ENCODE peak calls at places on chromosomes 5 and 9, in eight cellular contexts. G is mammary epithelial cell; C is A673; O is mucosa of descending colon; M is neural progenitor cell; N is heart right ventricle; F is CD4-positive, alpha-beta T cell; W is bronchial epithelial cell. J is an unnamed sample.

GRCh38 chr9:104074876-104075275 is 19.2 kb upstream of the SMC2 start:
- DNase-seq in O (no peak), C (no peak), W (peak; percentile 63), N (no peak), F (no peak), M (no peak), G (peak; percentile 54), J (no peak)

GRCh38 chr9:100112677-100113336 is 13.8 kb downstream of the INVS start:
- DNase-seq in O (no peak), F (no peak), C (no peak), G (no peak), W (no peak), N (no peak), M (peak; percentile 5), J (no peak)

GRCh38 chr9:38333047-38333446 is 59.5 kb upstream of the ALDH1B1 start:
- DNase-seq in F (no peak), O (no peak), M (no peak), G (peak; percentile 15), W (peak; percentile 41), C (no peak), N (no peak), J (no peak)

GRCh38 chr5:153480401-153480800 is 10.1 kb upstream of the GRIA1 start:
- DNase-seq in M (no peak), C (no peak), G (peak; percentile 33), O (no peak), F (no peak), N (no peak), W (peak; percentile 31), J (no peak)

GRCh38 chr5:139268364-139269202 is 25.0 kb upstream of the MATR3 start:
- DNase-seq in W (no peak), C (no peak), M (peak; percentile 27), G (no peak), O (no peak), F (no peak), N (no peak), J (no peak)

GRCh38 chr5:42494414-42494813 is 71.2 kb downstream of the GHR start:
- DNase-seq in G (peak; percentile 29), O (no peak), F (no peak), C (no peak), N (no peak), M (no peak), W (peak; percentile 85), J (no peak)

GRCh38 chr9:113463418-113464285 is at the start of gene RGS3:
- DNase-seq in W (peak; percentile 5), G (peak; percentile 29), O (peak; percentile 89), N (peak; percentile 63), M (peak; percentile 94), F (no peak), C (peak; percentile 60), J (peak; percentile 86)

GRCh38 chr9:130986311-130986940 is 22.5 kb upstream of the LAMC3 start:
- DNase-seq in F (no peak), N (no peak), M (no peak), G (no peak), W (no peak), C (no peak), O (no peak), J (no peak)

GRCh38 chr9:38418366-38418765 is 5.9 kb downstream of the IGFBPL1 start:
- DNase-seq in N (no peak), C (no peak), W (no peak), M (no peak), F (no peak), O (no peak), G (no peak), J (no peak)

GRCh38 chr9:28801144-28801799 is 1228.0 kb upstream of the C9orf72 start:
- DNase-seq in O (no peak), F (no peak), M (no peak), C (no peak), G (peak; percentile 69), W (peak; percentile 81), N (no peak), J (no peak)

GRCh38 chr5:157116483-157116954 is 7.7 kb upstream of the HAVCR2 start:
- DNase-seq in N (no peak), O (no peak), G (no peak), M (no peak), C (no peak), W (no peak), F (no peak), J (no peak)

GRCh38 chr9:86854898-86855523 is 92.3 kb downstream of the GAS1 start:
- DNase-seq in N (no peak), C (peak; percentile 64), M (peak; percentile 94), F (no peak), O (no peak), W (peak; percentile 51), G (peak; percentile 68), J (peak; percentile 74)

GRCh38 chr9:13491493-13492424 is 212.3 kb upstream of the MPDZ start:
- DNase-seq in C (peak; percentile 67), M (peak; percentile 40), G (peak; percentile 57), N (no peak), F (no peak), W (peak; percentile 40), O (no peak), J (peak; percentile 34)

GRCh38 chr5:88732181-88732633 is 150.8 kb downstream of the MEF2C start:
- DNase-seq in G (no peak), N (peak; percentile 35), W (no peak), M (no peak), C (no peak), O (no peak), F (no peak), J (no peak)

GRCh38 chr9:20597862-20598261 is 24.4 kb downstream of the MLLT3 start:
- DNase-seq in N (no peak), M (no peak), O (no peak), G (no peak), F (no peak), W (no peak), C (no peak), J (no peak)

GRCh38 chr9:90641868-90642558 is 611 bp downstream of the DIRAS2 start:
- DNase-seq in O (no peak), G (no peak), W (no peak), C (no peak), M (peak; percentile 43), N (no peak), F (no peak), J (no peak)

GRCh38 chr9:2158729-2159128 is 143.6 kb downstream of the SMARCA2 start:
- DNase-seq in N (no peak), W (no peak), C (peak; percentile 21), G (no peak), M (no peak), O (no peak), F (no peak), J (no peak)

GRCh38 chr5:158837908-158838307 is 261.8 kb downstream of the EBF1 start:
- DNase-seq in G (no peak), F (no peak), C (no peak), N (no peak), M (no peak), W (no peak), O (no peak), J (no peak)

GRCh38 chr9:15961217-15961616 is 408.4 kb downstream of the CCDC171 start:
- DNase-seq in O (no peak), G (no peak), C (no peak), N (no peak), W (no peak), M (no peak), F (no peak), J (no peak)

GRCh38 chr5:155049569-155050383 is 36.2 kb downstream of the KIF4B start:
- DNase-seq in O (no peak), G (peak; percentile 9), N (no peak), M (peak; percentile 41), F (no peak), W (peak; percentile 17), C (peak; percentile 89), J (peak; percentile 37)
- TF ChIP-seq CTCF in O (no peak), G (peak; percentile 24), N (no peak), M (peak; percentile 45), F (no peak), W (peak; percentile 53), C (peak; percentile 68), J (no peak)

DNA sequence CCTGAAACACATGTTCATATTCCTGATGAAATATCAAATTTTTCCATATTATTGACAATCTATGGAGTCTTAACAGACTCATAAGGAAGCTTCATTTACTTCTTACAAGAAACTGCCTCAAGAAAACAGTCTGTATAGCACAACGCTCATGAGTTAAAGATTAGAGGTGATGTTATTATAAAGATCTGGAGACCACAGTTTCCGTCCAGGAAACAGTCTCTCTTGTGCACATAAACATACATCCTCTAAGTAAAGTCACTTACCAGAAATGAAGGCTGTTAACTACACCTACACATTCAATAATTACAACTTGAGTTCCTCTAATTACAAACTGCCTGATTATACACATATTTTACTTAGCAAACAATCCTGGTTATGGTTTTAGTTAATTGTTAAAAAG is 86.8 kb downstream of the RAPGEF6 start:
- DNase-seq in N (no peak), C (no peak), M (no peak), F (no peak), G (no peak), O (no peak), W (no peak), J (no peak)
- TF ChIP-seq CTCF in N (no peak), C (no peak), M (no peak), F (no peak), G (no peak), O (no peak), W (no peak), J (no peak)

GRCh38 chr5:92884464-92884863 is 696.6 kb downstream of the NR2F1-AS1 start:
- DNase-seq in N (no peak), C (peak; percentile 60), G (no peak), W (no peak), F (no peak), M (no peak), O (no peak), J (no peak)

GRCh38 chr5:92887254-92887653 is 693.8 kb downstream of the NR2F1-AS1 start:
- DNase-seq in O (no peak), F (no peak), N (no peak), W (no peak), G (no peak), M (no peak), C (no peak), J (no peak)

GRCh38 chr5:92889140-92889539 is 691.9 kb downstream of the NR2F1-AS1 start:
- DNase-seq in O (no peak), F (no peak), C (no peak), N (no peak), M (no peak), G (no peak), W (no peak), J (no peak)

GRCh38 chr5:92886751-92887150 is 694.3 kb downstream of the NR2F1-AS1 start:
- DNase-seq in W (no peak), O (no peak), M (no peak), N (no peak), G (no peak), C (no peak), F (no peak), J (no peak)

DNA sequence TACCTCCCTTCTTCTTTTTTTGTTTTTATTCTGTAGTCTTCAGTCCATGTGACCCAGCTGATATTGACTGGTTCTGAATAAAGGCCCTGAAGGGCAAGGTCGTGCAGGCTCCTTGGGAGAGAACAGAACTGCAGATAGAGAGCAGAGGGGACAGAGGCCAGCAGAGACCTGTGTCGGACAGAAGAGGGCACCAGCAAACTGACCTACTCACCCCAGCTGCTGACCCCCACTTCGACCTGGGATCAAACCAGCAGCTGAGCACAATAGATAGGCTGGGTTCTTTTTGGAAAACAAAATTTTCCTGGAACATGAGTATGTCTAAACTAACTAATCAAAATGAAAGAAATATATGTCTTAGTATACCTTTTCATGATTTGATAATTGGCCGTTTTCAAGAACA is 695.1 kb downstream of the NR2F1-AS1 start:
- DNase-seq in F (no peak), M (peak; percentile 75), G (no peak), N (no peak), C (no peak), O (no peak), W (no peak), J (peak; percentile 60)
- TF ChIP-seq CTCF in F (no peak), M (peak; percentile 75), G (peak; percentile 4), N (no peak), C (no peak), O (no peak), W (no peak), J (peak; percentile 24)

GRCh38 chr5:45774528-45774927 is 78.3 kb upstream of the HCN1 start:
- DNase-seq in G (no peak), O (no peak), C (peak; percentile 4), W (peak; percentile 1), M (no peak), F (no peak), N (no peak), J (no peak)
- TF ChIP-seq CTCF in G (peak; percentile 7), O (no peak), C (peak; percentile 52), W (no peak), M (peak; percentile 49), F (no peak), N (peak; percentile 26), J (no peak)